ENCODE peak calls at places on chromosomes 4 and X, in four cellular contexts. A is mesenteric fat pad, P is pulmonary artery endothelial cell, Z is neural crest cell. F is an unnamed sample.

GRCh38 chr4:61828960-61829359 is 628.8 kb downstream of the ADGRL3 start:
- DNase-seq in P (no peak), Z (no peak), A (no peak), F (no peak)

GRCh38 chr4:54937501-54937900 is 187.9 kb downstream of the KDR start:
- DNase-seq in P (no peak), A (no peak), Z (no peak), F (peak; percentile 15)

GRCh38 chr4:26307027-26307426 is 13.8 kb upstream of the RBPJ start:
- DNase-seq in A (no peak), Z (no peak), P (no peak), F (no peak)

GRCh38 chr4:119479835-119480234 is 148.8 kb downstream of the PDE5A start:
- DNase-seq in P (no peak), A (no peak), Z (no peak), F (no peak)

GRCh38 chr4:101157415-101158135 is 189.8 kb downstream of the PPP3CA start:
- DNase-seq in A (no peak), P (no peak), Z (no peak), F (no peak)

GRCh38 chr4:176193898-176194297 is 1.5 kb downstream of the SPATA4 start:
- DNase-seq in A (no peak), Z (no peak), P (no peak), F (no peak)

GRCh38 chr4:74386159-74386558 is 21.2 kb downstream of the EREG start:
- DNase-seq in P (no peak), A (no peak), Z (no peak), F (no peak)

GRCh38 chr4:91243132-91243531 is 1060.6 kb upstream of the GRID2 start:
- DNase-seq in A (no peak), Z (no peak), P (no peak), F (no peak)

GRCh38 chr4:111454961-111455360 is 690.3 kb upstream of the FAM241A start:
- DNase-seq in P (no peak), Z (no peak), A (peak; percentile 49), F (no peak)

GRCh38 chrX:113741744-113742143 is 842.1 kb upstream of the HTR2C start:
- DNase-seq in Z (no peak), P (peak; percentile 2), A (no peak), F (no peak)

F was measured in KG1.